ENCODE peak calls at places on chromosomes 13 and 19, in six cellular contexts. J, V, P, Y, X and Q are unnamed samples.

GRCh38 chr13:19382111-19382510 is 179.2 kb downstream of the TPTE2 start:
- DNase-seq in P (no peak), J (no peak), V (no peak), Y (no peak), X (no peak), Q (no peak)

GRCh38 chr19:31610036-31610435 is 260.8 kb upstream of the TSHZ3 start:
- DNase-seq in P (no peak), X (no peak), J (no peak), V (no peak), Y (no peak), Q (no peak)

GRCh38 chr13:68078457-68078856 is 848.3 kb upstream of the PCDH9 start:
- DNase-seq in V (no peak), J (no peak), P (no peak), Y (no peak), X (no peak), Q (no peak)

GRCh38 chr13:23617551-23618014 is 47.4 kb downstream of the TNFRSF19 start:
- DNase-seq in Y (no peak), P (no peak), X (no peak), V (no peak), J (no peak), Q (peak)

GRCh38 chr19:10419646-10420443 is 493 bp upstream of the PDE4A start:
- DNase-seq in J (no peak), X (peak), Y (no peak), P (no peak), V (no peak), Q (no peak)

GRCh38 chr13:40430234-40430633 is 236.2 kb downstream of the FOXO1 start:
- DNase-seq in V (no peak), J (no peak), Y (no peak), P (no peak), X (no peak), Q (no peak)

GRCh38 chr13:92187378-92187989 is 789.1 kb downstream of the GPC5 start:
- DNase-seq in P (no peak), Y (no peak), V (no peak), J (no peak), X (peak), Q (no peak)

GRCh38 chr19:3140667-3141038 is 4.8 kb downstream of the GNA15 start:
- DNase-seq in J (no peak), P (no peak), Y (no peak), V (no peak), X (no peak), Q (no peak)

GRCh38 chr13:43058318-43058674 is 34.9 kb downstream of the DNAJC15 start:
- DNase-seq in P (peak), Y (no peak), J (no peak), V (no peak), X (peak), Q (no peak)

GRCh38 chr13:33893559-33893958 is 75.6 kb downstream of the RFC3 start:
- DNase-seq in Y (no peak), V (no peak), P (no peak), X (no peak), J (no peak), Q (no peak)

GRCh38 chr19:32351807-32352630 is 6.6 kb downstream of the ZNF507 start:
- DNase-seq in P (no peak), Y (no peak), V (no peak), J (no peak), X (no peak), Q (no peak)

GRCh38 chr13:78827471-78827870 is 168.5 kb upstream of the OBI1 start:
- DNase-seq in J (no peak), X (no peak), P (no peak), Y (no peak), V (no peak), Q (no peak)

GRCh38 chr13:102654786-102655185 is 40.1 kb downstream of the METTL21C start:
- DNase-seq in V (no peak), X (no peak), P (no peak), J (no peak), Y (no peak), Q (no peak)

GRCh38 chr19:12938536-12939291 is at the start of gene CALR:
- DNase-seq in P (no peak), V (no peak), J (no peak), Y (no peak), X (no peak), Q (no peak)

GRCh38 chr13:30049692-30050091 is 199.3 kb upstream of the UBL3 start:
- DNase-seq in J (no peak), X (no peak), P (peak), Y (no peak), V (no peak), Q (no peak)

GRCh38 chr19:33799507-33799906 is 2.8 kb downstream of the KCTD15 start:
- DNase-seq in J (no peak), P (no peak), Y (no peak), X (no peak), V (no peak), Q (no peak)

GRCh38 chr13:22505489-22505888 is 675.3 kb upstream of the SGCG start:
- DNase-seq in Y (no peak), X (no peak), P (no peak), V (no peak), J (no peak), Q (peak)

GRCh38 chr13:36343766-36344165 is 2.4 kb downstream of the SPART start:
- DNase-seq in Y (no peak), V (no peak), J (no peak), P (no peak), X (no peak), Q (no peak)

GRCh38 chr13:41505209-41505835 is 48.0 kb downstream of the RGCC start:
- DNase-seq in J (peak), V (no peak), Y (no peak), P (no peak), X (no peak), Q (peak)

GRCh38 chr13:50386527-50387123 is 371.4 kb downstream of the KCNRG start:
- DNase-seq in J (peak), Y (peak), P (no peak), X (peak), V (no peak), Q (no peak)

GRCh38 chr13:22915442-22916082 is 265.2 kb upstream of the SGCG start:
- DNase-seq in Y (peak), V (peak), P (no peak), X (peak), J (no peak), Q (peak)

GRCh38 chr19:10126213-10126639 is 6.5 kb upstream of the EIF3G start:
- DNase-seq in P (no peak), V (no peak), X (no peak), J (no peak), Y (no peak), Q (no peak)

GRCh38 chr19:8832132-8833021 is at the start of the genes MBD3L1 and ZNF558:
- DNase-seq in Y (peak), J (peak), P (peak), X (peak), V (peak), Q (peak)

GRCh38 chr13:95535243-95535642 is 17.3 kb upstream of the CLDN10 start:
- DNase-seq in V (no peak), Y (no peak), P (no peak), J (no peak), X (no peak), Q (peak)

GRCh38 chr19:35693835-35694599 is 10.3 kb upstream of the ZBTB32 start:
- DNase-seq in Y (peak), V (peak), J (peak), X (peak), P (peak), Q (peak)

GRCh38 chr19:2791440-2791839 is 6.1 kb downstream of the THOP1 start:
- DNase-seq in P (no peak), V (no peak), J (no peak), X (no peak), Y (no peak), Q (peak)

GRCh38 chr19:47613165-47614146 is 4.5 kb downstream of the BICRA start:
- DNase-seq in J (peak), P (no peak), X (peak), Y (no peak), V (peak), Q (no peak)

DNA sequence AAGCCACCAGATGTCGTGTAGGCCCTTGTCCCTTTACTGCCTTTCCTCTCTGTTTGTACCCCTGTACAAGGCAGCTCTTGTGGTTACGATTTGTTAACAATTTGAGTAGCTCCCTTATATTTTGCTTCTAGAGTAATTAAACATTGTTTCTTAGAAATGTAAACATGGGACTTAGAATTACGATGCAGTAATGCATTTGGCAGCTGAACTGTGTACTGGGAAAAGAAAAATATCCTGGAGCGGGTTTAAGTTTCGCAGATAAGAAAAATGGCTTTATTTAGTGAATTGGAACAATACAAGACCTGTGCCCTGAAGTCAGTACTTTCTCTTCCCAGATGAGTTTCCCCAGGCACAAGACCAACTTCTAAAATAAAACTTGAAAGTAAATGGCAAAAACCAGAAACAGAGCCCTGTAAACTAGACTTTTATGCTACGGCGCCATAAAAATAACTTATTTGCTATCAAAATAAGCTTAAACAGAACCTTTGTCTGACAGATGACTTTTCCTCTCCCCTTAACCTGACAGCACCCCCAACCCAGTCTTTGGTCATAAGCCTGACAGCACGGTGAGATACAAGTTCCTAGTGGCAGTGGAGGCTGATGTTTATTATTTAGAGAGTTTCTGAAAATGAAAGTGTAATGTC is 63.0 kb downstream of the LRCH1 start:
- DNase-seq in X (no peak), V (no peak), P (no peak), Y (no peak), J (no peak), Q (no peak)
- H3K4me3 ChIP-seq in X (no peak), V (no peak), P (peak), Y (peak), J (peak), Q (no peak)

GRCh38 chr13:46796515-46797467 is at the start of gene ESD:
- DNase-seq in J (peak), X (peak), P (peak), Y (peak), V (peak), Q (peak)
- TF ChIP-seq CTCF in J (no peak), X (no peak), P (no peak), Y (no peak), V (no peak), Q (no peak)

DNA sequence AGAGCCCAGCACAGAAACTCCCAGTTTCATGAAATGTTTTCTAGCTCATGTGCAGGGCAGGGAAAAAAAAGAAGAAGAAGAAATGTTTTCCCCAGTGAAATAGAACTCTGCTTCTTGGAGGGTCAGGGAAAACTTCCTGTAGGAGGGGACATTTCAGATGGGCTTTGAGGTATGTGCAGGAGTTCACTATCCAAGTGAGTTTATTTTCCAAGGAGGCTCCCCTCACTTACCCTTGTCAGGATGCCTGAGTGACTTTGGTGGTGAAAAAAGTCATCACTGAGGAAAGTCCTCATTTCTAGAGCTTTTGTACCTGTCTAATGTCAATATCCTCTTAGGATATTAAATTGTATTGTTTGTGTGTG is 644 bp upstream of the C3 start:
- DNase-seq in V (no peak), X (no peak), J (no peak), Y (no peak), P (no peak), Q (no peak)
- H3K4me3 ChIP-seq in V (no peak), X (no peak), J (no peak), Y (no peak), P (no peak), Q (no peak)

DNA sequence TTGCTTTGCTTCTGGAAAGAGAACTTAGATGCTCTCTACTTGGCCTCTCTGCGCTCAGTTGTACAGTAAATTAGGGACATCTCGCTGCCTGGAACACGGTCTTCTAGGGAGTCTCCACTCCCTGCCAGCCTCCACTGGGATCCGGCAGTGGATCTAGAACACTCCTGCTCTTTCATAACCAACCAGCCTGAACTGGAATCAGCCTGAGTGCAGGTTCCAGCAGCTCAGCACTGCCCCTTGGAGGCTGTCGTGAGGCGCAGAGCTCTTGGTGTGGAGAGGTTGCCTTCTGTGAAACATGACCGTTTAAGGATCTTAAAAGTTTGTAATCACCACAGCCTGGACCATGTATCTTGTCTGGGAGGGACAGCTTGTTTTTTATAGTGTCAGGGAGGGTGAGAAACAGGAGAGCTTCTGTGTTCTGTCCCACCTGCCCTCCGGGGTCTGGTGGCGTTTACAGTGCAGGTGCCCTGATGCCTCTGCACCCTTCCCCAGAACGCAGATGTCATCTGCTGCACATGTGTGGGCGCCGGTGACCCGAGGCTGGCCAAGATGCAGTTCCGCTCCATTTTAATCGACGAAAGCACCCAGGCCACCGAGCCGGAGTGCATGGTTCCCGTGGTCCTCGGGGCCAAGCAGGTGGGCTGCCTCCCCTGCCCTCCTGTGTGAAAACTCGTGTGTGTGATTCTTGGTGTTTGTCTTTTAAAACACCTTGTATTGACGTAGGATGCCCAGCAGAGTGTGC is 24.8 kb downstream of the UPF1 start:
- DNase-seq in Y (no peak), P (no peak), X (peak), V (no peak), J (no peak), Q (no peak)
- TF ChIP-seq CTCF in Y (no peak), P (no peak), X (peak), V (no peak), J (peak), Q (peak)

GRCh38 chr13:20943519-20944012 is 41.0 kb upstream of the XPO4 start:
- DNase-seq in Y (peak), P (peak), V (peak), J (peak), X (peak), Q (peak)

GRCh38 chr13:20940083-20940482 is 37.5 kb upstream of the XPO4 start:
- DNase-seq in Y (no peak), J (peak), P (no peak), V (no peak), X (no peak), Q (no peak)

GRCh38 chr13:20942938-20943518 is 40.5 kb upstream of the XPO4 start:
- DNase-seq in Y (peak), X (no peak), J (no peak), V (no peak), P (no peak), Q (no peak)

GRCh38 chr13:20945952-20946383 is 43.4 kb upstream of the XPO4 start:
- DNase-seq in V (peak), X (no peak), P (peak), J (no peak), Y (no peak), Q (no peak)
- H3K4me3 ChIP-seq in V (no peak), X (no peak), P (peak), J (no peak), Y (no peak), Q (peak)

GRCh38 chr19:53909471-53910169 is 542 bp downstream of the CACNG7 start:
- DNase-seq in V (no peak), P (no peak), X (no peak), Y (no peak), J (no peak), Q (no peak)

GRCh38 chr19:53910170-53910518 is 1.1 kb downstream of the CACNG7 start:
- DNase-seq in P (no peak), X (no peak), J (no peak), V (no peak), Y (no peak), Q (no peak)

GRCh38 chr19:53915000-53915399 is 5.9 kb downstream of the CACNG7 start:
- DNase-seq in P (no peak), V (no peak), J (no peak), Y (no peak), X (no peak), Q (no peak)

GRCh38 chr19:53916004-53916403 is 6.9 kb downstream of the CACNG7 start:
- DNase-seq in P (no peak), X (no peak), V (no peak), Y (no peak), J (no peak), Q (no peak)

GRCh38 chr19:53912653-53913052 is 3.6 kb downstream of the CACNG7 start:
- DNase-seq in Y (no peak), V (peak), X (no peak), P (no peak), J (no peak), Q (no peak)
- TF ChIP-seq CTCF in Y (no peak), V (no peak), X (peak), P (no peak), J (peak), Q (peak)

DNA sequence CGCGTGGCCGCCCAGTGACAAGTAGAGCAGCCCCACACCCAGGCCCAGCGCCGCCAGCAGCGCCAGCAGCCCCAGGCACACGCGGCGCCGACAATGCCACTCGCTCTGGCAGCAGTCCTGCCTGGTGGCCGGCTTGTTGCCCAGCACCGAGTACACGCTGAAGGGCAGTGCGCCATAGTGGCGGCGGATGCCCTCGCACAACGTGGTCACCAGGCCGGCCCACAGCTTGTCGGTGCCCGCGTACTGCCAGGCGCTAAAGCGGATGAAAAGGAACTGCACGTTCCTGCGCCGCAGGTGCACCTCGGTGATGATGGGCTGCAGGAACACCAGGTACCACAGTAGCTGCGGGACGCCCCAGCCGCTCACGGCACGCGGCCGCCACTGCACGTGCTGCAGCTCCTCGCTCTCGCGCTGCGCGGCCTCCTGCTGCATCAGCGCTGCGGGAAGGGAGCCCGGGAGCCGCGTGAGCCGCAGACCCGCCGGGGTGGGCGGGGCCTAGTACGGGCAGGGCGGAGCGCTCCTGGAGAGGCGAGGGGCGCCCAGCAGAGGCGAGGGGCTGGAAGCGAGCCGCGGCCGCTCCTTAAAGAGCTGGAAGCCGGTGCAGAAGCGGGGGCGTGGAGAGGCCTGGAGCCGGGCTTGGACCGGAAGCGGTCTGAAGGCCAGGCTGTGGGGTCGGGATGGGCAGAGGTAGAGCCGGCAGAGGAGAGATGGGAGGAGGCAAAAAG is 7.3 kb downstream of the NKPD1 start:
- DNase-seq in X (peak), V (no peak), Y (peak), P (peak), J (no peak), Q (peak)
- H3K4me3 ChIP-seq in X (peak), V (no peak), Y (peak), P (peak), J (peak), Q (peak)

DNA sequence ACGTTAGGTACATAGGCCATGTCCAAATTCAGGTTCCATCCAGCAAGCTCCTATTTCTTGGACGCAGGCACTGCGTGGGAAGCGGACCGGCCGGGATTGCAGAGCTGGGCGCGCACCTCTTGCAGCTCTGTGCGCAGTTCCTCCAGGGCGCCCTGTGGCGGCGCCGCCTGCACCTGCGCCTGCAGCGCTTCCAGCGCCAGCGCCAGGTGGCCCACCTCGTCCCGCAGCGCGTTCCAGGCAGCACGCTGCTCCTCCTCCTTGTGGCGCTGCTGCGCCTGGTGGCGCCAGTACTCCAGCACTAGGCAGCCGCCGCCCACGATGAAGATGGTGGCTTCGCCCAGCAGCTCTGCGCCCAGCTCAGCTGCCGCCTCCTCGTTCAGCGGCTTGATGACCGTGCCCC is 31.1 kb downstream of the OPA3 start:
- DNase-seq in P (no peak), Y (no peak), X (no peak), V (no peak), J (no peak), Q (no peak)
- TF ChIP-seq CTCF in P (no peak), Y (no peak), X (no peak), V (no peak), J (no peak), Q (no peak)

GRCh38 chr13:44305216-44305615 is 68.4 kb upstream of the SERP2 start:
- DNase-seq in V (no peak), J (no peak), P (no peak), X (no peak), Y (no peak), Q (no peak)
- H3K4me3 ChIP-seq in V (no peak), J (no peak), P (no peak), X (no peak), Y (no peak), Q (no peak)

DNA sequence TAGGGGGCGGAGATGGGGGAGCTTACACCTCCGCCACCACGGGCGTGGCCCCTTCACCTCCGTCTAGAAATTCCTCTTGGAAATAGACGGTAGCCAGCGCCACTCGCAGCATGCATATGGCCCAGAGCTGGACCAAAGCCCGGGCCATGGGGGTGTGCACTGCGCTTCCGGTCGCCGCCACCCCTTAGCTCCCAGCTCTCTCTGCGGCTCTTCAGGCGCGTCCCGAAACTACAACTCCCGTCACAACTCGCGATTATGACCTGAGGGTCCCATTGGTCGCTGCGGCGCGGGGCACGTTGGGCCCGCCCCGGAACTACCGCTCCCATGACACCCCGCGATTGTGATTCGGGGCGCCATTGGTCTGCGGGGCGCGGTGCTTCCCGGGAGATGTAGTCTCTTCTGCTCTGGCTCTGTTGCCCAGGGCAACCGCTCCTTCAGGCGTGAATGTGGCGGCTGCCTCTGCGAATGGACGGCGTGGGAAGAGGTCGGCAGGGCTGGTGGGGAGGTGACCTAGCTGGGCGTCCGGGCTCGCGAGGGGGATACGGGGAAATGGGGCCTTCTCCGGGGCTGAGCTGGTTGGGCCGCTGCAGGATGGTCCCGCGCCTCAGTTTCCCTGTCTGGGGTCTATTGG is at the start of the genes C19orf44 and CALR3:
- DNase-seq in Y (peak), X (peak), P (peak), J (peak), V (peak), Q (peak)
- TF ChIP-seq CTCF in Y (peak), X (no peak), P (peak), J (no peak), V (no peak), Q (no peak)